ENCODE peak calls at places on chromosomes 12 and 14, in seven cellular contexts. U, O, L, H, G, J and Z are unnamed samples.

GRCh38 chr14:102320033-102320660 is 601 bp downstream of the ZNF839 start:
- DNase-seq in U (no peak), O (no peak), L (no peak), H (peak), G (peak), J (peak), Z (peak)

GRCh38 chr12:79927772-79928474 is 7.0 kb downstream of the PPP1R12A start:
- DNase-seq in U (no peak), O (no peak), L (no peak), H (no peak), G (no peak), J (no peak), Z (no peak)

GRCh38 chr12:31322651-31323248 is 3.2 kb downstream of the SINHCAF start:
- DNase-seq in U (no peak), O (no peak), L (no peak), H (no peak), G (no peak), J (peak), Z (no peak)

GRCh38 chr14:33509454-33509853 is 441.4 kb downstream of the EGLN3 start:
- DNase-seq in U (no peak), O (no peak), L (no peak), H (no peak), G (no peak), J (no peak), Z (no peak)

GRCh38 chr14:94342334-94342934 is 19.3 kb upstream of the SERPINA6 start:
- DNase-seq in U (peak), O (peak), L (peak), H (peak), G (no peak), J (no peak), Z (peak)

GRCh38 chr12:109157986-109158385 is 41.6 kb downstream of the ACACB start:
- DNase-seq in U (no peak), O (peak), L (no peak), H (peak), G (no peak), J (no peak), Z (no peak)

GRCh38 chr12:49533331-49533730 is 5.5 kb upstream of the KCNH3 start:
- DNase-seq in U (no peak), O (no peak), L (peak), H (no peak), G (no peak), J (no peak), Z (no peak)

GRCh38 chr12:6788972-6789905 is at the start of gene CD4:
- DNase-seq in U (peak), O (no peak), L (no peak), H (peak), G (peak), J (no peak), Z (peak)

GRCh38 chr12:92030618-92031017 is 115.0 kb downstream of the BTG1 start:
- DNase-seq in U (peak), O (no peak), L (no peak), H (peak), G (no peak), J (no peak), Z (no peak)

GRCh38 chr14:30389134-30389900 is 169.6 kb upstream of the G2E3 start:
- DNase-seq in U (peak), O (no peak), L (no peak), H (peak), G (no peak), J (no peak), Z (no peak)

GRCh38 chr14:71358209-71358931 is 451.1 kb downstream of the PCNX1 start:
- DNase-seq in U (no peak), O (no peak), L (no peak), H (no peak), G (no peak), J (no peak), Z (no peak)

GRCh38 chr12:6635375-6635855 is 344 bp downstream of the LPAR5 start:
- DNase-seq in U (no peak), O (no peak), L (no peak), H (no peak), G (no peak), J (no peak), Z (no peak)

GRCh38 chr12:96103067-96103650 is 67.8 kb upstream of the LTA4H start:
- DNase-seq in U (no peak), O (no peak), L (no peak), H (no peak), G (no peak), J (no peak), Z (no peak)

GRCh38 chr12:111792155-111792876 is 25.6 kb downstream of the ALDH2 start:
- DNase-seq in U (no peak), O (no peak), L (no peak), H (peak), G (no peak), J (no peak), Z (peak)

GRCh38 chr12:3214508-3215365 is 137.6 kb downstream of the TSPAN9 start:
- DNase-seq in U (no peak), O (no peak), L (no peak), H (no peak), G (no peak), J (peak), Z (no peak)

GRCh38 chr12:6752181-6752930 is 585 bp downstream of the MLF2 start:
- DNase-seq in U (peak), O (peak), L (no peak), H (peak), G (no peak), J (peak), Z (peak)

GRCh38 chr12:18145924-18146323 is 55.9 kb upstream of the RERGL start:
- DNase-seq in U (no peak), O (no peak), L (no peak), H (no peak), G (no peak), J (no peak), Z (no peak)

GRCh38 chr14:50452979-50453705 is 56.5 kb upstream of the CDKL1 start:
- DNase-seq in U (no peak), O (no peak), L (no peak), H (no peak), G (no peak), J (no peak), Z (peak)

GRCh38 chr14:69858801-69859200 is 20.4 kb upstream of the SMOC1 start:
- DNase-seq in U (no peak), O (no peak), L (no peak), H (no peak), G (no peak), J (no peak), Z (no peak)

GRCh38 chr14:60002819-60003492 is 83.0 kb downstream of the LRRC9 start:
- DNase-seq in U (no peak), O (no peak), L (no peak), H (peak), G (no peak), J (no peak), Z (no peak)

GRCh38 chr12:116759783-116760581 is 21.9 kb downstream of the RNFT2 start:
- DNase-seq in U (no peak), O (no peak), L (no peak), H (no peak), G (no peak), J (no peak), Z (no peak)

GRCh38 chr12:31651893-31652521 is 7.5 kb upstream of the ETFBKMT start:
- DNase-seq in U (no peak), O (no peak), L (no peak), H (no peak), G (no peak), J (no peak), Z (no peak)